ENCODE peak calls at places on chromosomes 1 and 21, in four cellular contexts. L is HCT116, B is K562, O is HepG2. G is an unnamed sample.

GRCh38 chr1:79190074-79190473 is 183.5 kb upstream of the ADGRL4 start:
- DNase-seq in O (no peak), B (no peak), L (no peak), G (no peak)

GRCh38 chr1:247370786-247371732 is 39.4 kb upstream of the ZNF496 start:
- DNase-seq in L (no peak), O (no peak), B (no peak), G (no peak)

GRCh38 chr1:200676829-200677228 is 7.1 kb upstream of the DDX59 start:
- DNase-seq in L (no peak), B (no peak), O (no peak), G (no peak)

GRCh38 chr1:219771039-219771438 is 157.3 kb downstream of the SLC30A10 start:
- DNase-seq in O (peak), L (peak), B (no peak), G (no peak)

GRCh38 chr1:182761396-182762395 is 27.9 kb upstream of the NPL start:
- DNase-seq in O (no peak), L (no peak), B (no peak), G (no peak)

GRCh38 chr21:46153259-46154154 is 1.9 kb downstream of the FTCD start:
- DNase-seq in L (no peak), B (peak), O (peak), G (no peak)

GRCh38 chr1:213750231-213751063 is 237.3 kb upstream of the PROX1 start:
- DNase-seq in B (no peak), O (peak), L (no peak), G (no peak)

GRCh38 chr1:179042087-179042486 is 16.4 kb downstream of the FAM20B start:
- DNase-seq in O (no peak), B (no peak), L (no peak), G (no peak)

GRCh38 chr1:30664103-30664755 is 59.2 kb downstream of the MATN1 start:
- DNase-seq in L (no peak), O (no peak), B (no peak), G (no peak)

GRCh38 chr1:181126871-181127587 is 38.5 kb downstream of the IER5 start:
- DNase-seq in O (peak), L (no peak), B (no peak), G (no peak)

GRCh38 chr21:22585558-22585957 is 1587.3 kb downstream of the NCAM2 start:
- DNase-seq in O (no peak), L (no peak), B (no peak), G (no peak)

GRCh38 chr1:183433703-183434102 is 15.5 kb upstream of the NMNAT2 start:
- DNase-seq in B (no peak), O (no peak), L (no peak), G (no peak)

GRCh38 chr1:217211484-217211883 is 419.4 kb downstream of the GPATCH2 start:
- DNase-seq in O (no peak), L (no peak), B (no peak), G (no peak)

GRCh38 chr1:118185083-118185899 is at the start of gene SPAG17:
- DNase-seq in L (no peak), O (no peak), B (peak), G (no peak)

GRCh38 chr1:10901091-10901893 is 104.8 kb upstream of the CASZ1 start:
- DNase-seq in B (no peak), L (no peak), O (no peak), G (no peak)

GRCh38 chr21:17513214-17514123 is 626 bp downstream of the CXADR start:
- DNase-seq in O (peak), L (no peak), B (peak), G (no peak)

GRCh38 chr1:53810497-53810896 is 27.6 kb downstream of the NDC1 start:
- DNase-seq in O (no peak), B (no peak), L (no peak), G (no peak)

GRCh38 chr1:175154595-175155472 is 37.7 kb downstream of the KIAA0040 start:
- DNase-seq in B (peak), L (peak), O (peak), G (peak)

GRCh38 chr1:27099154-27099903 is 55.6 kb downstream of the SLC9A1 start:
- DNase-seq in O (peak), B (peak), L (no peak), G (no peak)

GRCh38 chr1:65952692-65953091 is 160.0 kb downstream of the PDE4B start:
- DNase-seq in B (no peak), O (no peak), L (no peak), G (no peak)

GRCh38 chr1:23719162-23719820 is 24.0 kb upstream of the ELOA start:
- DNase-seq in B (no peak), L (no peak), O (no peak), G (no peak)

GRCh38 chr21:44619886-44620285 is 7.0 kb upstream of the KRTAP10-9 start:
- DNase-seq in O (no peak), B (no peak), L (no peak), G (no peak)
- H3K27ac ChIP-seq in O (no peak), B (no peak), L (no peak), G (no peak)

GRCh38 chr21:41929248-41929647 is 24.6 kb downstream of the C2CD2 start:
- DNase-seq in B (no peak), O (no peak), L (no peak), G (no peak)

GRCh38 chr21:41931041-41931451 is 22.8 kb downstream of the C2CD2 start:
- DNase-seq in B (no peak), O (no peak), L (no peak), G (no peak)

GRCh38 chr21:41932191-41932575 is 21.6 kb downstream of the C2CD2 start:
- DNase-seq in B (peak), O (no peak), L (peak), G (peak)

GRCh38 chr21:41932576-41933258 is 21.1 kb downstream of the C2CD2 start:
- DNase-seq in B (peak), O (peak), L (peak), G (no peak)

DNA sequence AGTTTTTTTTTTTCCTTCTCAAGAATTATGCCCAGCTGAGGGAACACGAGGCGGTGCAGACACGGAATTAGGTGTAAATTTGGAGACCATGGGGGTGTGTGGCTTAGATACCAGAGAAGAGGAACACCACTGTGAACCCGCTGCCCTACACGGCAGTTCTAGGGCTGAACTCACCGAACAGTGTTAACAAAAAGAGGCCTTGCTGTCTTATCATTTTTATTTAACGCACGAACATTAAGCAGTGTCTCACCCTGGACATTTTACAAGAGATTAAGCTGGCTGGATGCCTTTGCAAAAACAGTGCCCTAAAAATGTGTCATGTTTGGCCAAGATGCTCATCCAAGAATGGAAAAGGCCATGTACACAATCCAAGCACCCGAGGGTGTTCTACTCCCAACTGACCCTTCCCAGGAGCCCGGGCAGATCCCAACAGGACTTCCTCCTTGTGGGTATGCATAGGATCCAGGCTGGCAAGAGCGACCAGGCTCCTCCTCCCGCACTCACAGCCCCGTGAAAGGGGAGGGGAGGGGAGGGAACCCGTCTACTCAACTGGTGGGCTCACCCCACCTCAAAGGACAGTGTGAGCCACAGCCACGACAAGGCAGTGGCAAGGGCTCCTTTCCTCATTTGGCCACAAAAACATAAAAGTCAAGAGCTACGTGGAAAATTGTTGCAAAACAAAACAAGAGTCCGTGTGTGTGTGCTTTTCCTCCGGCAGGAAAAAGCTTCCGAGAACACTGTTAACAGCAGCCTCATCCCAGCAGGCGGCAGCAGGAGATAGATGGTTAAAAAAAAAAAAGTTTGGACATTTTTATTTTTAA is 20.3 kb downstream of the C2CD2 start:
- DNase-seq in B (no peak), L (no peak), O (no peak), G (no peak)
- TF ChIP-seq TCF7L2 in B (no peak), L (no peak), O (no peak), G (no peak)

GRCh38 chr1:3033795-3034100 is 12.5 kb downstream of the ACTRT2 start:
- DNase-seq in B (no peak), O (no peak), L (no peak), G (no peak)

GRCh38 chr1:3034162-3034561 is 12.9 kb downstream of the ACTRT2 start:
- DNase-seq in B (no peak), L (no peak), O (no peak), G (no peak)

GRCh38 chr1:3032970-3033794 is 11.9 kb downstream of the ACTRT2 start:
- DNase-seq in L (no peak), B (no peak), O (no peak), G (no peak)

GRCh38 chr1:3035871-3036645 is 14.8 kb downstream of the ACTRT2 start:
- DNase-seq in O (no peak), B (no peak), L (no peak), G (no peak)

DNA sequence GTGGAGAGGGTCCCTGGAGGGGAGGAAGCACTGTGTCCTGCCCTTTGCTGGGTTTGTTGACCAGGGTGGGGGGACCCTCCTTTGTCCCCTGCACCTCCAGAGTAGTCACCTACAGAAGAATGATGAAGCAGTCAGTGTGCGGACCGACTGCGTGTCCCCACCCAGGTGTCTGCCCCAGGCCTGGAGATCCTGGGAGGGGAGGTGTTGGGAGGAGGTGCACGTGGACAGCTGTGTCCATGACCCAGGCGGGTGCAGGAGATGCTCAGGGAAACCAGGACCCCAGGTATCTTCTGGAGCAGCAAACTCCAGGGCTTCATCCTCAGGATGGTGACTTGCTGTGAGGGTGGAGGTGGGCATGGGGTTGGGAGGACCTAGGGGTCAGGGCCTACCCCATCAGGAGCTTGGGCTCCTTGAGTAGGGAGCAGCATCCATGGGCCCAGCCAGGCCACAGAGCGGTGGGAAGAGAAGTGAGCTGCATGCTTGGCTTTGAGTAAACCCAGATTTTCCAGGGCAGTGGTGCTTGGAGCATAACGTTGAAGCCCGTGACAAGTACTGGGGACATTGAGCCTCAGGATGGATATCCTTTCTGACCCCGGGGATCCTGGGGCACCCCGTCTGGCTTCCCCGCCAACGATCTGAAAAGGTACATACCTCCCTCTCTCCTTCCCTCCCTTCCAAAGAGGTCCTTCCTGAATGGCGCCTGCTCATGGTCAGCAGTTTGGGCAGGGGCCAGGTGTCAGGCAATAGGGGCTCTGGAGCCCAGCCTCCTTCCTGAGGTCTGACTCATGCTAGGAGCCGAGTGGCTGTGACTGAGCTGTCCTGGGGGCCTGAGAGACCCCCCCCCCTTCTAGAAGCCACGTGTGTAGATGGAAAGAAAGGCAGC is 13.7 kb downstream of the ACTRT2 start:
- DNase-seq in B (no peak), O (no peak), L (no peak), G (no peak)
- TF ChIP-seq SIN3A in B (no peak), O (no peak), L (no peak), G (no peak)

DNA sequence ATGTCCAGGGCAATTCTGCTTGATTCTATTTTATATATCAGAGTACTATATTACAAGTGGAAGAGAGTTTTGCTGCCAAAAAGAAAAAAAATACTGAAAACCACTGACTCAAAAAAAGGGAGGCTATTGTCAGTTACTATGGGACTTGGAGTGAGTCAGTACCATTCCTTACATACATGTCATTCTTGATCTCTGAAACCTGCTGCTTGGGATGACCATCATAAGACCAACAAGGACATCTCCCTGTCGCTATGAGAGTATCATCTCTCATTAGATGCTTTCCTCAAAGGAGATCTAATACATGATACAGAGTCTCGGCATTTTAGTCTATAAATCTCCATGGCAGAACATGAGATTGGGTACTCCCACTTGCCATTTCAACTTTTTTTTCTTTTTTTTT is 11.8 kb upstream of the INPP5B start:
- DNase-seq in B (no peak), O (no peak), L (no peak), G (no peak)
- H3K27ac ChIP-seq in B (no peak), O (no peak), L (no peak), G (no peak)

DNA sequence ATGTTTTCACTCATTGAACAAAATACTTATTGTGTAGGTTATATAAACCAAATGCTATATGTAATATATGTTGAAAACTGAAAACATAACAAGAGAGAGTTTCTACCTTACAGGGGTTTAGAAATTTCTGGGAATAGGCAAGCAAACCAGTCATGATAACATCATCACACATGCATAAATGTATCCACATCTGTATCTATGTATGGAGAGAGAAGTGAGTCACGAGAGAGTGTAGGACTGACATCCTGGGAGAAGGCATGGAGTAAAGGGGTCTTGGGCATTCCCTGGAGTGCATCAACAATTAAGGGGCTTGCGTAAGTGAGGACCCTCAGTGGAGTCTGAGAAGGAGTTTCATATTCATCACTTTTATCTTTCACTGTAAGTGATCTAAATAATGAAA is 65.5 kb downstream of the PCNX2 start:
- DNase-seq in B (no peak), L (no peak), O (no peak), G (no peak)
- TF ChIP-seq TCF7L2 in B (no peak), L (no peak), O (no peak), G (no peak)

DNA sequence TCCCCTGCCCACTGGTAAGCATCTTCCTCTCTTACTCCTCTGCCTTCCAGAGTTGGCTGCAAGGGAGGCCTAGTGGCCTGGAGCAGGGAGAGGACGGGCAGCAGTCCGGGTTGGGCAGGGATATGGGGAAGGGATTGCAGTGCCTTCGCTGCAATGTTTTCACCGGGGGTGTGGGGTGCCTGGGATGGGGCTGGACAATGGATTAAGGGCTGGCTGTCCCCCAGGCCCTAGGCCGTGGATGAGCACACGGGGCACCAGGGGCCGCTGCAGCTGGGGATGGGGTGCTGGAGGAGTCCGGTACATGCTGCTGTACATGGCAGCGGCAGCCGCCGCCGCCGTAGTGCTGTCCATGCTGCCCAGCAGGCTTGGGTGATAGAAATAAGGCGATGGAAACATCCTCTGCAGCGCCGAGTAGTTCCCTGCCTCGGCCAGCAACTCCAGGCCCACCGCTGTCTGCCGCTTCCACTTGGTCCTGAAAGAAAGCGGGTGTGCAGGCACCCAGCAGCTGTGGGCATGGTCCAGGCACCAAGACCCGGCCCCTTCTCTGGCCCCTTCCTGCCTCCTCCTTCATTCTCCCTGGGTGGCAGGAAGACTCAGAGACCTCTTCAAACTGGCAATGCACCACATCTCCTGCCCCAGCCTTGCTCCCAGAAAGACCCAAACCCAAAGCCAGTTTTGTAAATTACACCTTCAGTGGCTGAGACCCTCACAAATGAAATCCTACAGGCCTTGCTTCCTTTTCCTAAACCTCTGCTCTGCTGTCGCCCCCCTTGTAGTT is 4.8 kb downstream of the BARHL2 start:
- DNase-seq in O (no peak), B (no peak), L (no peak), G (no peak)
- TF ChIP-seq SIN3A in O (no peak), B (no peak), L (no peak), G (no peak)

DNA sequence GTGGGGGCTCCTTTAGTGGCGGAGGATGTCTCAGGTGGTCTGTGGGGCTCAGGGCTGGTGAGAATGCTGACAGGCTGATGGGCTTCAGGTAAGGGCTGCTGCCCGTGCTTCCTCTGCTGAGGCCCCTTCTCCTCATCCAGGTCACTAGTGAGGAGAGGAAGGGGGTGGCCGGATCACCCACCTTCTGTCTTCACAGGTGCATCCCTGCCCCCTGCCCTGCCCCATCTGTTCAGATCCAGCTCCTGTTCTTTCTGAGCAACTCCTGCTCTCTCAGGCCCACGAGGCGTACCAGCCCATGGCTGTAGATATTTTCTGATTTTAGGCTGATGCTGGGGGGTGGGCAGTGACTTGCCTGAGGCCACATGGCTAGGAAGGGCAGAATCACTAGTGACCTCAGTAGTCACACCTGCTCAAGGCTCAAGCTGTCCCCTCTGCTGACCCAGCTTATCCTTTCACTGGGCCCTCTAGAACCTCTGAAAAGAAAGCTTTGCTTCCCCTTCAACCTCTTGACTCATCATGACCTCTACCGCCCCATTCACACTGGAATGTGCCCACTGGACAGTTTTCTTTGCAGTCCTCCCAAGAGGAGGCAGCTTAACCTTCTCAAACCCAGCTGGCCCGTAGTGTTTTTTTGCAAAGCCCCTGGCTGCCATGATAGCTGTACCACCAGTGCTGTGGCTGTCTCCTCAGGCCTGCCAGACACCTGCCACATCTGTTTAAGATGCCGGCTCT is 14.8 kb downstream of the DCST2 start:
- DNase-seq in O (no peak), B (no peak), L (no peak), G (no peak)
- H3K27ac ChIP-seq in O (no peak), B (no peak), L (peak), G (no peak)

DNA sequence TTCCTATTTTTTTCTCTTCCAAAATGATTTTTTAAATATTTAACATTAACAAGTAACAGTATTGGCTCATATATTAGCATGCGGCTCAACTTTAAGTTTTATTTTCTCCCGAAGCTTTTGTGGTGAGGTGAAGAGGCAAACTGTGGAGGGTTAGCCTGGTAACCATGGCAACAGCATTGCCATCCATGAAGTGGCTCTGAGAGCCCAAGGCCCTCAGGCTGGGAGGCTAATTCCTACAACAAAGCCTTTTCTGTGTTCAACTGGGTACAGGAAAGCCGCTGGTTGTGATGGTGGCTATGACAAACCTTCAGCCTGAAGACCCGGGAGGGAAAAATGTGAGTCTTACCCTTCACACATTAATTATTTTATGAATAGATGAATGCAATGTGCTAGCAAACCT is 56.6 kb upstream of the B3GALT5 start:
- DNase-seq in B (no peak), O (no peak), L (no peak), G (no peak)
- TF ChIP-seq TCF7L2 in B (no peak), O (no peak), L (no peak), G (no peak)